ENCODE peak calls at places on chromosomes 16 and 17, in ten cellular contexts. Z is A549; F is GM20000; E is psoas muscle; O is pancreas; A is PC-9; L is neural crest cell; Y is OCI-LY7; K is left ventricle myocardium inferior; U is CD4-positive, alpha-beta T cell. R is an unnamed sample.

GRCh38 chr17:64781013-64781392 is 118.9 kb upstream of the SMURF2 start:
- DNase-seq in Z (no peak), F (peak), E (no peak), O (no peak), A (peak), L (no peak), Y (no peak), K (no peak), U (no peak), R (no peak)

GRCh38 chr17:12659500-12659899 is 6.2 kb upstream of the MYOCD start:
- DNase-seq in Z (peak), F (no peak), E (no peak), O (no peak), A (no peak), L (no peak), Y (no peak), K (no peak), U (no peak), R (no peak)

GRCh38 chr16:264440-264951 is 11.2 kb downstream of the RGS11 start:
- DNase-seq in Z (no peak), F (no peak), E (no peak), O (peak), A (no peak), L (no peak), Y (no peak), K (no peak), U (no peak), R (no peak)

GRCh38 chr17:13490906-13491502 is 110.7 kb downstream of the HS3ST3A1 start:
- DNase-seq in Z (no peak), F (no peak), E (no peak), O (no peak), A (no peak), L (no peak), Y (no peak), K (no peak), U (no peak), R (no peak)

GRCh38 chr16:73725147-73725546 is 571.5 kb upstream of the PSMD7 start:
- DNase-seq in Z (no peak), F (no peak), E (no peak), O (no peak), A (no peak), L (no peak), Y (no peak), K (no peak), U (no peak), R (no peak)

GRCh38 chr17:45022288-45022648 is 29.2 kb downstream of the DCAKD start:
- DNase-seq in Z (no peak), F (no peak), E (no peak), O (no peak), A (no peak), L (no peak), Y (no peak), K (no peak), U (no peak), R (no peak)

GRCh38 chr16:66525396-66526180 is 24.3 kb downstream of the TK2 start:
- DNase-seq in Z (no peak), F (no peak), E (no peak), O (no peak), A (peak), L (no peak), Y (no peak), K (no peak), U (no peak), R (no peak)

GRCh38 chr17:64262422-64263260 is at the start of gene TEX2:
- DNase-seq in Z (no peak), F (peak), E (peak), O (peak), A (peak), L (peak), Y (peak), K (peak), U (peak), R (peak)

GRCh38 chr16:85436207-85436606 is 176.9 kb upstream of the GSE1 start:
- DNase-seq in Z (no peak), F (no peak), E (no peak), O (no peak), A (no peak), L (no peak), Y (no peak), K (no peak), U (no peak), R (no peak)

GRCh38 chr17:79826210-79826680 is 13.0 kb downstream of the CBX4 start:
- DNase-seq in Z (no peak), F (no peak), E (no peak), O (no peak), A (no peak), L (no peak), Y (peak), K (no peak), U (no peak), R (no peak)

GRCh38 chr16:85402910-85403692 is 210.0 kb upstream of the GSE1 start:
- DNase-seq in Z (no peak), F (no peak), E (peak), O (peak), A (no peak), L (no peak), Y (no peak), K (peak), U (no peak), R (peak)

GRCh38 chr16:84048871-84049270 is 6.3 kb upstream of the SLC38A8 start:
- DNase-seq in Z (no peak), F (no peak), E (peak), O (peak), A (no peak), L (no peak), Y (no peak), K (no peak), U (no peak), R (no peak)

GRCh38 chr16:84047206-84047605 is 4.6 kb upstream of the SLC38A8 start:
- DNase-seq in Z (no peak), F (no peak), E (peak), O (no peak), A (no peak), L (no peak), Y (no peak), K (no peak), U (no peak), R (no peak)

GRCh38 chr16:84049403-84050060 is 6.9 kb upstream of the SLC38A8 start:
- DNase-seq in Z (no peak), F (no peak), E (peak), O (no peak), A (no peak), L (no peak), Y (no peak), K (no peak), U (no peak), R (no peak)

GRCh38 chr16:84047626-84048025 is 5.0 kb upstream of the SLC38A8 start:
- DNase-seq in Z (no peak), F (no peak), E (peak), O (no peak), A (no peak), L (no peak), Y (no peak), K (no peak), U (no peak), R (no peak)

GRCh38 chr16:84048306-84048705 is 5.7 kb upstream of the SLC38A8 start:
- DNase-seq in Z (peak), F (no peak), E (peak), O (peak), A (peak), L (no peak), Y (no peak), K (no peak), U (no peak), R (no peak)
- TF ChIP-seq CTCF in Z (no peak), F (no peak), E (no peak), O (no peak), A (peak), L (peak), Y (no peak), K (no peak), U (no peak), R (no peak)

DNA sequence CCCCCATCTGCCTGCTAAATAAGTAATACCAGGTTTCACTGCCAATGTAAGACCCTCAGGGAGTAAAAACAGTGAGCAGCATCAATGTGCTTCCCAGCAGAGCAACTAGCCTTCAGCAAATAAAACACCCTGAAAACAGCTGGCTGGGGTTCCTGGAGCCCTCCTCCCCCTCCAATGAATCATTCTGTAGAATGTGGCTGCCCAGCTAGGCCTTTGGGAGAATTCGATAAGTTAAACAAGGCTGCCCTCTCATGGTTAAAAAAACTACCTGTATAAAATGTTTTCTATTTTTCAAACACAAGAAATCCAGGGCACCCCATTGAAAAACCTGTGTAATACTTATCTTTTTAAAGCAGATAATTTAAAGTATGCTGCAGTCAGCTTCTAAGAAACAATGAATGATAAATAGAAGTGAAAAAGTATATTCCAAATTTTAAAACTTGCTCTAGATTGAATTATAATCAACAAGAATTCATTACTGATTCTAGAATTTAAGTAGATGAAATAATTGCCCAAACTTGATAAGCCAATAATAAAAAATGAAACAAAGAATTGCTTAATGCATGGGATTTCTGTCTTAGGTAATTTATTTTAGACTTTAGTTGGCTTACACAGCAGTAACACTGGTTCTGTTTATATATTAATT is 9.4 kb upstream of the TOM1L1 start:
- DNase-seq in Z (peak), F (no peak), E (no peak), O (peak), A (peak), L (peak), Y (peak), K (no peak), U (no peak), R (no peak)
- TF ChIP-seq CTCF in Z (peak), F (peak), E (peak), O (no peak), A (peak), L (peak), Y (peak), K (peak), U (no peak), R (no peak)

DNA sequence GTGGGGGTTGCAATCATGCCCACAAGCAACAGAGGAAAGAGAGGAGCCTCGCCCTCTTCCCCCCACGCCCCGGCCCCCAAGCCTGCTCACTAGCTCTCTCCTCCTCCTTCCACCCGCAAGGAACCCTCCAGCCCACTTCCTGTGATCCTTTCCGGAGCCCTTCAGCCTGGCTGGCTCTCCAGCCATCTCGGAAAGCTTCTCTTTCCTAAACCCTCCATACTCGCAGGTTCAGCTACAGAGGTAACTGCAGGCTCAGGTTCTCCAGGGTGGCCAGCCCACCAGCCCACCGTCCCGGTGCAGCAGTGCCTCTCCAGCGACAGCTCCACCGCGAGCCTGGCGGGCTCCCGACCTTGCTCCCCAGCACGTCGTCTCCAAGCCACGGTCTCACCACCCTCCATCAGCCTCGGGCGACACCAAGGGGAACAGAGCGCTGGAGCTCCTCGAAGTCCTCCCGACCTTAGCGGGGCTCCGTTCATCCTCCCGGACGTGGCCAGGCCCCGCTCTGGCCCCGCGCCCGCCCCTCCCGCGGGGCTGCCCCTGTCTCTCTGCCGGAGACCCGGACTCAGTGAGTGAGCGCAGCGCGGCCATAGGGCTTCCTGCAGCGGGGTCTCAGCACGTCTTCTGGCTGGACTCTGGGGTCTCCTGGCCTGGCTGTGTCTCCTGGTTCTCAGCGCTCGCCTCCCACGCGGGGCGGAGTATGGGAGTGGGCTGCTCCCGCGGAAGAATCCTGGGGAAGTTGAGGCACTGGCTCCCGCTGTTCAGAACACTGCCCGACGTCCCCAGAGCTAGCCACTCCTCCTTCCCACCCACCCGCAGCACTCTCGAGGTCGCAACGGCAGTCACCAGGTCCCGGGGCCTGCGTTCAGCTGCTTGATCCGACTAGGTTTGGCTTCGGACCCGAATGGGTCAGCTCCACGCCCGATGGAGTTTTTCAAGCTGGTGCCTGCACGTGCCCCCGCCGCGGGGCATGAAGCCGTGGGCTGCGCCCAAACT is 12.8 kb upstream of the ODF4 start:
- DNase-seq in Z (no peak), F (peak), E (peak), O (peak), A (no peak), L (peak), Y (no peak), K (peak), U (peak), R (no peak)
- TF ChIP-seq CTCF in Z (no peak), F (no peak), E (no peak), O (no peak), A (no peak), L (no peak), Y (no peak), K (no peak), U (no peak), R (no peak)

DNA sequence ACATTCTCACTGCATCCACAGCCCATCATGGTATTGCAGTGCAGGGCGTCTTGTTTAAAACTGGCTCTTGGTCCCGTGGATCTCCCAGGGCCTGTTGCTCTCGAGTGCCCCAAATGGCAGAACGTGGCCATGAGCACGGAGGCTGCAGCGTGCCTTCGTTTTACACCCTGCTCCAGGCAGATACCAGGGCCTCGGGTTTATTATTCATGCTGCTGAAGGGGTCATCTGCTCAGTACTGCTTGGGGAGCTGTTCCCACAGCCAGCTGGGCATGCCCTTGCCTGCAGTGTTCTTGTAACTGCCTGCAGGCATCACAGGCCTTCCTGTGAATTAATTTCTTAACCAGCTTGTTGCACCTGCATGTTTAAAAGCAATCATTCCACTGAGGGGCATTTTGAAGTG is 129.7 kb upstream of the CHMP6 start:
- DNase-seq in Z (peak), F (no peak), E (peak), O (no peak), A (no peak), L (peak), Y (no peak), K (no peak), U (peak), R (no peak)
- TF ChIP-seq CTCF in Z (peak), F (no peak), E (peak), O (no peak), A (no peak), L (peak), Y (no peak), K (peak), U (peak), R (peak)

GRCh38 chr17:40109471-40109824 is 9.1 kb upstream of the NR1D1 start:
- DNase-seq in Z (no peak), F (no peak), E (no peak), O (no peak), A (no peak), L (no peak), Y (no peak), K (peak), U (no peak), R (no peak)
- TF ChIP-seq CTCF in Z (peak), F (no peak), E (no peak), O (no peak), A (no peak), L (peak), Y (peak), K (no peak), U (no peak), R (no peak)

GRCh38 chr16:50677351-50677750 is 3.8 kb downstream of the SNX20 start:
- DNase-seq in Z (no peak), F (no peak), E (no peak), O (no peak), A (no peak), L (no peak), Y (no peak), K (no peak), U (no peak), R (no peak)
- TF ChIP-seq CTCF in Z (peak), F (no peak), E (peak), O (no peak), A (peak), L (peak), Y (peak), K (peak), U (peak), R (peak)

GRCh38 chr17:17792551-17793377 is 44.0 kb downstream of the SREBF1 start:
- DNase-seq in Z (no peak), F (peak), E (no peak), O (peak), A (no peak), L (no peak), Y (no peak), K (no peak), U (peak), R (no peak)
- TF ChIP-seq CTCF in Z (no peak), F (no peak), E (no peak), O (no peak), A (no peak), L (no peak), Y (no peak), K (no peak), U (no peak), R (no peak)

GRCh38 chr16:59252317-59252716 is 518.2 kb upstream of the GOT2 start:
- DNase-seq in Z (peak), F (no peak), E (no peak), O (no peak), A (no peak), L (no peak), Y (no peak), K (no peak), U (no peak), R (no peak)
- TF ChIP-seq CTCF in Z (no peak), F (no peak), E (no peak), O (no peak), A (no peak), L (no peak), Y (no peak), K (no peak), U (no peak), R (no peak)

DNA sequence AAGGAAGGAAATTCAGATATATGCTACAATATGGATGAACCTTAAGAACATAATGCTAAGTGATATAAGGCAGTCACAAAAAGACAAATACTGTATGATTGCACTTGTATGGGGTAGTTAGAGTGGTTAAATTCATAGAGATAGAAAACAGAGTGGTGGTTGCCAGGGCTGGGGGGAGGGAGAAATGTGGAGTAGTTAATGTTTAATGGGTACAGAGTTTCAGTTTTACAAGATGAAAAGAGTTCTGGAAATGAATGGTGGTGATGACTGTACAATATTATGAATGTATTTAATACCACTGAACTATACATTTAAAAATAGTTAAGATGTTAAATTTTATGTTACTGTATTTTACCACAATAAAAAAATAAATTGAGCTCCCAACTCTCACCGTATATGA is 157.9 kb downstream of the TOX3 start:
- DNase-seq in Z (no peak), F (no peak), E (no peak), O (no peak), A (no peak), L (no peak), Y (no peak), K (no peak), U (no peak), R (no peak)
- TF ChIP-seq CTCF in Z (no peak), F (no peak), E (no peak), O (no peak), A (no peak), L (no peak), Y (no peak), K (no peak), U (no peak), R (no peak)

GRCh38 chr17:21288581-21289017 is 4.1 kb downstream of the MAP2K3 start:
- DNase-seq in Z (no peak), F (peak), E (peak), O (no peak), A (no peak), L (no peak), Y (peak), K (no peak), U (no peak), R (no peak)
- TF ChIP-seq CTCF in Z (no peak), F (no peak), E (no peak), O (no peak), A (no peak), L (no peak), Y (peak), K (peak), U (no peak), R (peak)

R was measured in gastrocnemius medialis.